ENCODE peak calls at places on chromosomes 13 and 19, in eight cellular contexts. U is epithelial cell of esophagus, S is cardiac muscle cell, B is A549, L is small intestine, F is heart left ventricle, Q is mucosa of descending colon, J is Peyer's patch. P is an unnamed sample.

GRCh38 chr13:104436555-104436954 is 1370.3 kb upstream of the SLC10A2 start:
- DNase-seq in U (no peak), S (no peak), B (no peak), L (no peak), F (no peak), Q (no peak), J (no peak), P (no peak)

GRCh38 chr13:65064967-65065366 is 2165.2 kb downstream of the PCDH9 start:
- DNase-seq in U (no peak), S (no peak), B (no peak), L (no peak), F (no peak), Q (no peak), J (no peak), P (no peak)

GRCh38 chr13:94233401-94233800 is 246.1 kb downstream of the DCT start:
- DNase-seq in U (peak), S (peak), B (peak), L (no peak), F (no peak), Q (no peak), J (no peak), P (peak)

GRCh38 chr19:5250127-5250659 is 90.4 kb downstream of the PTPRS start:
- DNase-seq in U (no peak), S (no peak), B (no peak), L (no peak), F (peak), Q (no peak), J (no peak), P (no peak)

GRCh38 chr19:53847555-53847954 is 20.1 kb upstream of the MYADM start:
- DNase-seq in U (no peak), S (no peak), B (no peak), L (no peak), F (no peak), Q (no peak), J (no peak), P (no peak)

GRCh38 chr19:4215807-4216206 is 13.5 kb upstream of the EBI3 start:
- DNase-seq in U (no peak), S (no peak), B (no peak), L (no peak), F (no peak), Q (no peak), J (no peak), P (no peak)

GRCh38 chr13:31903072-31903815 is 128.3 kb upstream of the FRY start:
- DNase-seq in U (no peak), S (no peak), B (no peak), L (no peak), F (no peak), Q (no peak), J (no peak), P (no peak)

GRCh38 chr13:74132152-74132767 is 1.9 kb downstream of the KLF12 start:
- DNase-seq in U (peak), S (peak), B (no peak), L (peak), F (no peak), Q (no peak), J (no peak), P (no peak)

GRCh38 chr19:54422136-54422535 is 6.9 kb downstream of the TTYH1 start:
- DNase-seq in U (no peak), S (no peak), B (no peak), L (no peak), F (no peak), Q (no peak), J (no peak), P (no peak)

GRCh38 chr19:54325194-54325621 is 12.2 kb upstream of the LILRA5 start:
- DNase-seq in U (peak), S (peak), B (peak), L (peak), F (no peak), Q (peak), J (no peak), P (peak)

GRCh38 chr19:32018014-32018413 is 327.4 kb upstream of the ZNF507 start:
- DNase-seq in U (peak), S (peak), B (no peak), L (peak), F (no peak), Q (no peak), J (no peak), P (no peak)

GRCh38 chr19:10260141-10260584 is 8.1 kb downstream of the MRPL4 start:
- DNase-seq in U (peak), S (no peak), B (no peak), L (no peak), F (no peak), Q (no peak), J (no peak), P (no peak)

GRCh38 chr19:8322638-8322997 is 1.3 kb downstream of the RPS28 start:
- DNase-seq in U (no peak), S (no peak), B (no peak), L (no peak), F (no peak), Q (no peak), J (no peak), P (no peak)

GRCh38 chr19:51938936-51939335 is 11.7 kb downstream of the ZNF613 start:
- DNase-seq in U (no peak), S (no peak), B (no peak), L (no peak), F (no peak), Q (no peak), J (no peak), P (no peak)

GRCh38 chr13:82717249-82717648 is 1165.0 kb downstream of the SLITRK1 start:
- DNase-seq in U (peak), S (peak), B (no peak), L (no peak), F (no peak), Q (no peak), J (no peak), P (no peak)

GRCh38 chr13:111508164-111508870 is 187.9 kb downstream of the TEX29 start:
- DNase-seq in U (no peak), S (no peak), B (no peak), L (no peak), F (no peak), Q (peak), J (no peak), P (no peak)

GRCh38 chr13:48816696-48817095 is 159.0 kb upstream of the FNDC3A start:
- DNase-seq in U (no peak), S (no peak), B (no peak), L (no peak), F (no peak), Q (no peak), J (no peak), P (no peak)

GRCh38 chr19:7454998-7455397 is 33.8 kb downstream of the PEX11G start:
- DNase-seq in U (no peak), S (no peak), B (no peak), L (no peak), F (no peak), Q (no peak), J (no peak), P (no peak)

GRCh38 chr13:74778946-74779345 is 644.7 kb upstream of the KLF12 start:
- DNase-seq in U (no peak), S (no peak), B (no peak), L (no peak), F (no peak), Q (no peak), J (no peak), P (no peak)

GRCh38 chr13:37187110-37187509 is 81.6 kb upstream of the CSNK1A1L start:
- DNase-seq in U (peak), S (peak), B (no peak), L (no peak), F (no peak), Q (no peak), J (no peak), P (no peak)

GRCh38 chr13:28040977-28041376 is 52.5 kb upstream of the URAD start:
- DNase-seq in U (no peak), S (no peak), B (no peak), L (no peak), F (no peak), Q (no peak), J (no peak), P (no peak)

GRCh38 chr19:38370299-38370698 is 4.1 kb upstream of the PSMD8 start:
- DNase-seq in U (no peak), S (no peak), B (no peak), L (peak), F (no peak), Q (no peak), J (no peak), P (no peak)

GRCh38 chr19:21023901-21024300 is 3.4 kb downstream of the ZNF430 start:
- DNase-seq in U (peak), S (no peak), B (no peak), L (no peak), F (no peak), Q (no peak), J (no peak), P (no peak)

GRCh38 chr13:26459276-26460131 is 98.0 kb upstream of the WASF3 start:
- DNase-seq in U (peak), S (no peak), B (no peak), L (peak), F (peak), Q (no peak), J (no peak), P (no peak)

GRCh38 chr13:23739597-23739996 is 149.6 kb downstream of the MIPEP start:
- DNase-seq in U (peak), S (no peak), B (no peak), L (no peak), F (no peak), Q (no peak), J (no peak), P (no peak)

GRCh38 chr13:51229731-51230130 is 7.5 kb downstream of the FAM124A start:
- DNase-seq in U (no peak), S (no peak), B (no peak), L (no peak), F (no peak), Q (no peak), J (no peak), P (no peak)

GRCh38 chr13:49220035-49220855 is at the start of gene MLNR:
- DNase-seq in U (peak), S (peak), B (peak), L (peak), F (peak), Q (peak), J (peak), P (no peak)

GRCh38 chr19:47757617-47758432 is 12.5 kb downstream of the NOP53 start:
- DNase-seq in U (no peak), S (no peak), B (no peak), L (peak), F (no peak), Q (no peak), J (no peak), P (no peak)

GRCh38 chr13:46492946-46493345 is 60.0 kb upstream of the LRCH1 start:
- DNase-seq in U (peak), S (peak), B (peak), L (peak), F (no peak), Q (no peak), J (no peak), P (no peak)

GRCh38 chr13:52118595-52118994 is 10.3 kb downstream of the NEK5 start:
- DNase-seq in U (no peak), S (no peak), B (no peak), L (no peak), F (no peak), Q (no peak), J (no peak), P (no peak)

GRCh38 chr13:44371421-44371820 is 2.2 kb upstream of the SERP2 start:
- DNase-seq in U (no peak), S (no peak), B (no peak), L (no peak), F (no peak), Q (no peak), J (no peak), P (no peak)

GRCh38 chr13:44368062-44368591 is 5.5 kb upstream of the SERP2 start:
- DNase-seq in U (no peak), S (peak), B (no peak), L (peak), F (no peak), Q (no peak), J (peak), P (peak)

GRCh38 chr13:44365899-44366298 is 7.7 kb upstream of the SERP2 start:
- DNase-seq in U (no peak), S (no peak), B (no peak), L (peak), F (no peak), Q (no peak), J (no peak), P (no peak)

GRCh38 chr13:44365008-44365407 is 8.6 kb upstream of the SERP2 start:
- DNase-seq in U (peak), S (peak), B (no peak), L (no peak), F (no peak), Q (no peak), J (no peak), P (peak)

GRCh38 chr13:44368599-44369368 is 4.8 kb upstream of the SERP2 start:
- DNase-seq in U (no peak), S (no peak), B (no peak), L (peak), F (no peak), Q (no peak), J (no peak), P (no peak)
- H3K4me3 ChIP-seq in U (no peak), S (no peak), B (no peak), L (no peak), F (no peak), Q (no peak), J (no peak), P (no peak)

GRCh38 chr19:2721570-2722540 is 683 bp upstream of the DIRAS1 start:
- DNase-seq in U (no peak), S (no peak), B (no peak), L (no peak), F (peak), Q (no peak), J (no peak), P (no peak)
- H3K4me3 ChIP-seq in U (no peak), S (peak), B (peak), L (peak), F (peak), Q (no peak), J (peak), P (peak)

DNA sequence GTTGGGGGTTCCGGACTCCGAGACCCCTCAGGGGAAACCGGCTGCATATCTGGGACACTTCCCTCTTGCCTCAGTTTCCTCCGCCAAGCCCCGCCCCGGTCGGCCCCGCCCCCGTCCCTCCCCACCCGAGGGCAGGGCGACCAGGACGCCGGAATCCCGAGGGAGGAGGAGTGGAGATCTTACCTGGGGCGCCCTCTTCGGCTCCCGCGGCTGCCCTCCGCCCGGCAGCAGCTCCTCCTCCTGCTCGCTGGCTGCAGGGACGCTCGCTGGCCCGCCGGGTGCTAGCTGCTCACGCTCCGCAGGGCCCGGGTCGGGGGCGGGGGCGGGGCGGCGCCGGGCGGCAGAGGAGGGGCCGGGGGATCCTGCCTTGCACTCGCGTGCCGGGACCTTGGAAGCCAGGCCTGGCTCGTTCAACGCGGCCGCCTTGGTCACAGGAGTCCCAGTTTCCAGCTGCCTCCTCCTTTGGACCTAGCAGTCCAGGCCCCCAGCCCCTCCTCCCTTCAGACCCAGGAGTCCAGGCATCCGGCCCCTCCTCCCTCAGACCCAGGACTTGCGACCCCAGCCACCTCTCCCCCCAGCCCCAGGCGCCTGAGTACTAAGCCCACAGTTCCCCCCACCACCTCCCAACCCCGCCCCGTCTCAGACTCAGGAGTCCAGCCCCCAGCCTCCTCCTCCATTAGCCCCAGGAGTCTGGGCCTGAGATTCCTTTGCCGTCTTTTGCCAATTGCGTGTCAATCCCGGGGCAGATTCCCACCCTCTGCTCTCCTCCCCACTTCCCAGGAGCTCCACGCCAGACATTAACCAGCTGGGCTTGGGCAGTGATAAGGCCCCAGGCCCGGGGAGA is at the start of gene NTF4:
- DNase-seq in U (peak), S (peak), B (peak), L (peak), F (no peak), Q (no peak), J (no peak), P (no peak)
- H3K4me3 ChIP-seq in U (peak), S (peak), B (peak), L (no peak), F (peak), Q (no peak), J (peak), P (no peak)

GRCh38 chr13:45310341-45311138 is 30.4 kb downstream of the TPT1 start:
- DNase-seq in U (no peak), S (no peak), B (no peak), L (no peak), F (no peak), Q (no peak), J (no peak), P (no peak)
- H3K4me3 ChIP-seq in U (peak), S (peak), B (peak), L (no peak), F (peak), Q (no peak), J (peak), P (peak)

GRCh38 chr19:534088-534487 is 2.5 kb downstream of the CDC34 start:
- DNase-seq in U (no peak), S (no peak), B (no peak), L (no peak), F (no peak), Q (no peak), J (no peak), P (no peak)
- H3K4me3 ChIP-seq in U (no peak), S (no peak), B (no peak), L (no peak), F (peak), Q (no peak), J (peak), P (peak)

GRCh38 chr19:893775-894090 is 449 bp downstream of the RNU6-9 start:
- DNase-seq in U (no peak), S (no peak), B (no peak), L (no peak), F (no peak), Q (no peak), J (no peak), P (no peak)
- H3K4me3 ChIP-seq in U (no peak), S (peak), B (no peak), L (no peak), F (peak), Q (no peak), J (peak), P (no peak)

GRCh38 chr13:109271555-109271954 is 514.8 kb downstream of the IRS2 start:
- DNase-seq in U (peak), S (no peak), B (no peak), L (no peak), F (no peak), Q (no peak), J (no peak), P (no peak)

GRCh38 chr13:109273326-109273751 is 513.0 kb downstream of the IRS2 start:
- DNase-seq in U (peak), S (peak), B (no peak), L (no peak), F (no peak), Q (no peak), J (no peak), P (no peak)

GRCh38 chr13:109274188-109274821 is 512.1 kb downstream of the IRS2 start:
- DNase-seq in U (peak), S (peak), B (no peak), L (no peak), F (no peak), Q (no peak), J (no peak), P (no peak)

GRCh38 chr13:109271991-109272454 is 514.4 kb downstream of the IRS2 start:
- DNase-seq in U (peak), S (no peak), B (no peak), L (no peak), F (no peak), Q (no peak), J (no peak), P (no peak)

DNA sequence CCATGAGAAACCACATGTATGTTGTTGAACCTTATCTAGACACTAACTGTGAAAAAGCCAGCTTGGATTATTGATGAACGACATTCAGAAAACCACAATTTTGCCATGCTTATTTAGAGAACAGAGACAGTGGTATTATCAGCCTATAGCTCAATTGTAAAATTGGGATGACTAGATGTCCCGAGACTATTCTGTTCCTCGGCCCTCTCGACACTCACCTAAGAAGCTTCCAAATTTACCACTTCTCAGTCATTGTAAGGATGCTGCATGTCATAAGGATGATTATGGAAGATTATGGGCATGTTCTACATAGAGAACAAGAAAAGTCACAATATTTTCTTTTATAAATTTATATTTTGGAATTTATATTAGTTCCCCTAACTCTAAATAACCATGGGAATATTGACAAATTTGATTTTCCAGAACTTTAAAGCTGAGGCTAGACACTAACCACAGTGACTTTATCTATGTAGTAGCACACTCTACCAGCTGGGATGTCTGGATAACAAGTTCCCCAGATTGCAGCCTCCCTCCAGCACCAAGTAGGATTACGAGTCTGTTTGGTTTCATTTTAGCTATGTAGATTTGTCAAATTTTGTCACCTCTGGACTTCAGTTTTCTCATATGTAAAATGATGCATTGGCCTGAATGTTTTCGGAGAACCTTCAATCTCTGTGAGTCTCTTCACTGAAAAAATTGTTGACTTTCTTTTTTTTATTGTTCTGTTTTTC is 513.6 kb downstream of the IRS2 start:
- DNase-seq in U (peak), S (peak), B (no peak), L (no peak), F (no peak), Q (no peak), J (no peak), P (no peak)
- H3K4me3 ChIP-seq in U (peak), S (no peak), B (peak), L (no peak), F (no peak), Q (no peak), J (no peak), P (no peak)

GRCh38 chr19:55601127-55601526 is 1.0 kb downstream of the ZNF524 start:
- DNase-seq in U (peak), S (no peak), B (no peak), L (no peak), F (no peak), Q (no peak), J (no peak), P (no peak)
- H3K4me3 ChIP-seq in U (peak), S (peak), B (peak), L (peak), F (peak), Q (no peak), J (peak), P (peak)

P was measured in HFF-Myc.